ENCODE peak calls at places on chromosomes 3 and 15, in ten cellular contexts. T is SK-N-SH, U is HL-60, S is GM23338, F is Panc1, O is GM12878, E is stomach, G is prostate gland, Z is transverse colon, V is spleen. M is an unnamed sample.

GRCh38 chr3:162632672-162633071 is 1136.1 kb downstream of the OTOL1 start:
- DNase-seq in F (no peak), G (no peak), S (no peak), V (no peak), E (no peak), Z (no peak), T (no peak), U (no peak), O (no peak), M (no peak)

GRCh38 chr3:104582092-104582491 is 784.6 kb upstream of the ALCAM start:
- DNase-seq in U (no peak), E (no peak), F (no peak), O (no peak), Z (no peak), G (no peak), S (no peak), V (no peak), T (no peak), M (no peak)

GRCh38 chr15:78366342-78366741 is 26.2 kb downstream of the CRABP1 start:
- DNase-seq in U (no peak), S (no peak), V (no peak), E (no peak), F (no peak), G (no peak), O (no peak), Z (no peak), T (no peak), M (no peak)

GRCh38 chr3:107545680-107546120 is 22.9 kb downstream of the BBX start:
- DNase-seq in O (no peak), V (no peak), Z (no peak), E (no peak), T (no peak), U (no peak), S (no peak), F (no peak), G (no peak), M (no peak)

GRCh38 chr15:64000183-64000710 is 46.0 kb downstream of the DAPK2 start:
- DNase-seq in G (no peak), U (no peak), F (no peak), O (no peak), V (no peak), E (no peak), T (no peak), Z (no peak), S (no peak), M (no peak)

GRCh38 chr3:25455316-25456232 is 27.5 kb downstream of the RARB start:
- DNase-seq in T (peak; percentile 46), U (no peak), F (no peak), Z (no peak), G (no peak), V (no peak), E (no peak), S (peak; percentile 9), O (no peak), M (no peak)

GRCh38 chr3:40255532-40255931 is 54.0 kb upstream of the EIF1B start:
- DNase-seq in S (no peak), V (no peak), T (no peak), U (no peak), O (no peak), E (no peak), F (no peak), G (no peak), Z (no peak), M (no peak)

GRCh38 chr15:101120473-101120872 is 131.4 kb downstream of the CHSY1 start:
- DNase-seq in G (no peak), U (no peak), T (no peak), V (peak; percentile 54), F (no peak), S (no peak), O (no peak), E (no peak), Z (no peak), M (no peak)

GRCh38 chr3:192851821-192852352 is 65.8 kb downstream of the MB21D2 start:
- DNase-seq in F (peak; percentile 53), O (no peak), S (no peak), T (peak; percentile 46), U (peak; percentile 6), Z (peak; percentile 81), E (peak; percentile 88), V (no peak), G (peak; percentile 56), M (no peak)

DNA sequence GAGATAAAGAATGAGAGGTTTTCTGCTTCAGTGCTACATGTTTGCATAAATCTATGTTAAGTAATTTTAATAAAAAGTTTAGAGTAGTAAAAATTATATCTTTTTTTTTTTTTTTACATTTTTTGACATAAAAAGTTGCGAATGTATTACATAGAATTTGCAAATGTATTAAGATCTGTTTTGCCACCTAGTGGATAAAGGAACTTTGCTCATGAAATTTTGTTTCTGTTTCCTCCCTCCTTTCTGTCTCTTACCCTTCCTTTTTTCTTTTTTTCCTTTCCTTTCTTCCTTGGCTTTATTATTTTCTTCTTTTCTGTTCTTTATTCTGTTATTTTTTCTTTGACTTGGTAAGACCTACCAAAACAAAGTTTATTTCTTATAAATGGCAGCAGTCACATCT is 58.5 kb upstream of the UTS2B start:
- DNase-seq in V (no peak), O (no peak), E (no peak), U (no peak), Z (no peak), T (no peak), S (no peak), G (no peak), F (no peak), M (no peak)
- TF ChIP-seq CTCF in V (no peak), O (no peak), E (no peak), U (no peak), Z (peak; percentile 11), T (peak; percentile 54), S (no peak), G (no peak), F (peak; percentile 25), M (peak; percentile 25)

DNA sequence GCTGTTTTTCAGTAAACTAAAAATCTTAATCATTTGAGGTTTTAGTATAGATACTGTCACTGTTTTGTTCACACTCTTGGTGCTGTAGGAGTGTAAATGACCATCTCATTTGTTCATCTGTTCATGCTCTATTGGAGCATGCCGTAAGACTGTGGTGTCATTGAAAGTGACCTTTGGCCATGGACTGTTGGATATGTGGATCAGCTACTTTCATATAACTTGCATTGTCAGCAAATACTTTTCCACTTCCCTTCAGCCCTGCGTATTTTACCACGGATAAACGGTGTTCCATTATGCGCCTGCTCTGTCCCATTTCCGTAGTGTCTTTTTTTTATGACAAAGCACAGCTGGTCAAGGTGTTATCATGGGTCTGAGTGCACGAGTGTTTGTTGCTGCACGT is 32.6 kb upstream of the SENP5 start:
- DNase-seq in Z (no peak), E (no peak), O (no peak), F (no peak), G (no peak), T (no peak), U (no peak), V (no peak), S (no peak), M (no peak)
- TF ChIP-seq POLR2AphosphoS5 in Z (no peak), E (no peak), O (no peak), F (peak; percentile 30), G (no peak), T (no peak), U (no peak), V (peak; percentile 78), S (no peak), M (no peak)

GRCh38 chr3:160725326-160725725 is 30.7 kb upstream of the PPM1L start:
- DNase-seq in V (no peak), S (no peak), Z (no peak), O (no peak), U (no peak), E (no peak), T (no peak), F (no peak), G (no peak), M (no peak)

GRCh38 chr3:160719710-160720109 is 36.3 kb upstream of the PPM1L start:
- DNase-seq in E (no peak), G (no peak), U (no peak), T (no peak), F (no peak), O (no peak), Z (no peak), S (no peak), V (no peak), M (no peak)

GRCh38 chr3:160722331-160722730 is 33.7 kb upstream of the PPM1L start:
- DNase-seq in G (no peak), U (no peak), E (no peak), F (no peak), T (no peak), V (no peak), Z (no peak), S (no peak), O (no peak), M (no peak)

DNA sequence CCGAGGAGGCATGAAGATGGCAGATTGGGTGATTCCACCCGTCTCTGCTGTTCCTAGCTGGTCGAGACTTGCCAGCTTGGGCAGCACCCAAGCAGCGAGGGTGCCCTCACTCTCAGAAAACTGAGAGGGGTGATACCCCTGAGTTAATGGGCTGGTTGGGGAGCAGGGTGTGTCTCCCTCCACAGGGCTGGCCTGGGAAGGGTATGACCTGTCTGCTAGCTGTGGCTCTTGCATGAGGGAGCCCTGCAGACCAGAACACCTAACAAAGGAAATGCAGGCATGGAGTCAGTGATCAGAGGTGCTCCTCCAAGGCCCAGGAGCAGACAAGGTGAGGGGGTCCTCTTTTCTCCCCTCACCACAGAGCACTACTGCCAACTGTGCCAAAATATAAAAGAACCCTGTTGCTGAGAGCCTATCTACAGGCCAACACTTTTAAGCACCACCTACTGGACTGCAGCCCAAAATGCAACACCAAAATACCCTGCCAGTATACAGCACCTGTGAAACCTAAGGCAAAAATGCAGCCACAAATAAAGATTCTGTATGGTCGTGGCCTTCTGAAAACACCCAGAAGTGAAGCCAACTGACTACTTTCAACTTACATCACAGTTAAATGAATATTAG is 35.8 kb upstream of the PPM1L start:
- DNase-seq in E (no peak), T (no peak), O (no peak), F (no peak), G (no peak), S (peak; percentile 41), V (no peak), Z (no peak), U (no peak), M (no peak)
- TF ChIP-seq CTCF in E (no peak), T (no peak), O (peak; percentile 35), F (peak; percentile 53), G (no peak), S (peak; percentile 46), V (no peak), Z (no peak), U (no peak), M (no peak)

DNA sequence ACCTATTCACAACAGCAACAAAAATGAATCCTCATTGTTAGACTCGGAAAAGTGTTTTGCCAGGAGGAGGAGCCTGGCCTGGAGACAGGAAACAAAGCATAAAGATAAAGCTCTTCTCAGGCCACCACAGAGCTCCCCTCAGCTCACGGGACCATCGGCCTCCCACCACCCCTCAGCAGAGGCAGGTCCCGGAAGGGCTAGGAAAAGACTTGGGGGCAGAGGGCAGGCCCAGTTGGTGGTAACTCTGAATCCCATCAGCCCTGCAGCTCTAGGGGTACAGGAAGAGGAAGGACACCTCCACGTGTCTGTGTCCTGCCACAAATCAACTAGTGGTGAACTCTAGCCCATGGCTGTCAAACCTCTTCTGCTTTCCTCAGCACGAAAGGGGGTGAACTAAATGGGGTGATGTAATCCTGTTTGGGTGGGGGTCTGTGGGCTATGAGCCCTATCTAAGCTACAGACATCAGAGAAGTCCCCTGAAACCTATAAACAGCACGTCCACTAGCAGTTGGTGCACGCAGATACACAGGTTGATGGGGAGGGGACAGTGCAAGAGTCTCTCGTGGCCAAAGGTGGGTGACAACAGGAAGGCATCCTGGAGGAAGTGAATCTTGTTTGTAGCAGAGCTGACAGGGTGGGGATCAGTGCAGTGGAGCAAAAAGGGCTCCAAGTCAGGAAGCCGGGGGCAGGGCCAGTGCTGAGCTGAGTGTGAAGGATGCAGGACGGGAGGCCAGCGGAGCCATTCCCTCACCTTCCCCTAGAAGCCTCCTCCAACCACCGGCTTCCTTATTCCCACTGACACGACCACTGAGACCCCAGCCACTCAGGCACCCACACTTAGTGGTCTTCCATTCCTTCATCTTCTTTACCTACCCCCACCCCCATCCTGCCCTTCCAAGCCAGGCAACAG is 111.1 kb upstream of the HACD2 start:
- DNase-seq in G (no peak), F (no peak), V (no peak), S (no peak), O (no peak), T (no peak), U (no peak), Z (no peak), E (no peak), M (no peak)
- TF ChIP-seq POLR2AphosphoS5 in G (no peak), F (no peak), V (no peak), S (no peak), O (no peak), T (no peak), U (no peak), Z (peak; percentile 9), E (no peak), M (no peak)